ENCODE peak calls at places on chromosomes 12 and 14, in five cellular contexts. P is SW480, U is pons, K is uterus, Z is pancreas. J is an unnamed sample.
A peak's percentile ranks its signal among the peaks of the same experiment; 100 is the strongest.

GRCh38 chr12:4881665-4882064 is 28.0 kb upstream of the KCNA1 start:
- DNase-seq in K (no peak), Z (no peak), U (no peak), P (no peak), J (no peak)

GRCh38 chr12:53399896-53400295 is 19.9 kb downstream of the SP1 start:
- DNase-seq in K (no peak), P (no peak), Z (no peak), U (no peak), J (no peak)

GRCh38 chr14:74014299-74014698 is 4.8 kb downstream of the ENTPD5 start:
- DNase-seq in K (no peak), Z (no peak), U (no peak), P (no peak), J (no peak)

GRCh38 chr12:3772380-3772779 is 19.5 kb upstream of the CRACR2A start:
- DNase-seq in Z (no peak), P (no peak), K (no peak), U (no peak), J (no peak)

GRCh38 chr12:121800694-121801600 is 2.9 kb upstream of the SETD1B start:
- DNase-seq in P (peak; percentile 66), K (peak; percentile 75), U (peak; percentile 60), Z (peak; percentile 86), J (peak; percentile 86)

GRCh38 chr14:57751400-57751799 is 114.5 kb downstream of the SLC35F4 start:
- DNase-seq in P (no peak), K (no peak), Z (no peak), U (no peak), J (no peak)

GRCh38 chr14:60981626-60982455 is 796 bp downstream of the SLC38A6 start:
- DNase-seq in Z (no peak), K (no peak), P (peak; percentile 36), U (peak; percentile 14), J (no peak)

GRCh38 chr12:106311139-106311538 is 8.6 kb downstream of the TCP11L2 start:
- DNase-seq in Z (no peak), U (no peak), K (no peak), P (no peak), J (no peak)

GRCh38 chr12:20596036-20596435 is 99.1 kb upstream of the SLCO1C1 start:
- DNase-seq in Z (no peak), U (no peak), P (no peak), K (no peak), J (no peak)

GRCh38 chr12:102299731-102300130 is 102.1 kb upstream of the PMCH start:
- DNase-seq in P (no peak), U (no peak), Z (no peak), K (no peak), J (no peak)

GRCh38 chr14:100313045-100313400 is 6.8 kb upstream of the SLC25A29 start:
- DNase-seq in P (no peak), Z (no peak), U (no peak), K (no peak), J (no peak)

GRCh38 chr14:85554106-85554505 is 24.2 kb downstream of the FLRT2 start:
- DNase-seq in Z (no peak), P (no peak), U (no peak), K (no peak), J (no peak)

GRCh38 chr12:65152586-65152985 is 16.8 kb upstream of the LEMD3 start:
- DNase-seq in K (no peak), Z (no peak), P (no peak), U (no peak), J (no peak)

GRCh38 chr14:72932893-72933292 is 6.6 kb downstream of the DCAF4 start:
- DNase-seq in K (no peak), U (no peak), P (no peak), Z (no peak), J (no peak)

GRCh38 chr14:94397899-94398479 is 9.6 kb upstream of the SERPINA1 start:
- DNase-seq in P (no peak), U (no peak), K (no peak), Z (no peak), J (no peak)

GRCh38 chr12:20646239-20646827 is 48.8 kb upstream of the SLCO1C1 start:
- DNase-seq in K (no peak), Z (no peak), P (peak; percentile 64), U (peak; percentile 70), J (no peak)

GRCh38 chr12:64086946-64087345 is 135.2 kb downstream of the KICS2 start:
- DNase-seq in U (no peak), P (no peak), Z (no peak), K (no peak), J (no peak)

GRCh38 chr12:6962285-6963015 is 8.0 kb downstream of the PHB2 start:
- DNase-seq in P (peak; percentile 90), K (no peak), Z (no peak), U (no peak), J (peak; percentile 93)

GRCh38 chr14:59377485-59377884 is 87.7 kb downstream of the GPR135 start:
- DNase-seq in U (no peak), P (no peak), Z (no peak), K (peak; percentile 69), J (no peak)

GRCh38 chr12:124466200-124467128 is 100.9 kb downstream of the NCOR2 start:
- DNase-seq in K (no peak), Z (no peak), P (no peak), U (no peak), J (peak; percentile 68)

GRCh38 chr14:86799244-86799647 is 1193.7 kb downstream of the GALC start:
- DNase-seq in K (no peak), U (no peak), Z (no peak), P (no peak), J (no peak)

GRCh38 chr12:132807295-132808222 is 21.1 kb downstream of the GOLGA3 start:
- DNase-seq in Z (no peak), P (no peak), K (no peak), U (no peak), J (no peak)

GRCh38 chr12:110930348-110931314 is 10.3 kb upstream of the MYL2 start:
- DNase-seq in K (no peak), Z (no peak), P (no peak), U (no peak), J (no peak)

GRCh38 chr14:59776468-59776867 is 94.1 kb downstream of the RTN1 start:
- DNase-seq in K (no peak), Z (no peak), U (no peak), P (no peak), J (no peak)

GRCh38 chr14:103316723-103317122 is 17.3 kb upstream of the EIF5 start:
- DNase-seq in P (no peak), U (no peak), K (no peak), Z (peak; percentile 51), J (no peak)

GRCh38 chr12:32922546-32923297 is 26.1 kb upstream of the PKP2 start:
- DNase-seq in U (no peak), P (no peak), Z (no peak), K (no peak), J (no peak)

J was measured in left colon.